ENCODE peak calls at places on chromosome 21, in five cellular contexts. One of them, this sample, is unnamed.

GRCh38 chr21:45293726-45294401 is 6.2 kb upstream of the POFUT2 start:
- DNase-seq in GM19239: no peak
- DNase-seq in cardiac fibroblast: no peak
- DNase-seq in amniotic stem cell: no peak
- DNase-seq in GM03348: no peak
- DNase-seq in this sample: no peak

GRCh38 chr21:44505673-44506278 is 34.2 kb downstream of the KRTAP10-1 start:
- DNase-seq in GM19239: no peak
- DNase-seq in cardiac fibroblast: no peak
- DNase-seq in amniotic stem cell: no peak
- DNase-seq in GM03348: no peak
- DNase-seq in this sample: no peak

GRCh38 chr21:44653656-44654575 is 543 bp downstream of the KRTAP12-4 start:
- DNase-seq in GM19239: no peak
- DNase-seq in cardiac fibroblast: no peak
- DNase-seq in amniotic stem cell: no peak
- DNase-seq in GM03348: no peak
- DNase-seq in this sample: no peak

GRCh38 chr21:34989337-34990151 is 59.6 kb downstream of the RUNX1 start:
- DNase-seq in GM19239: no peak
- DNase-seq in cardiac fibroblast: no peak
- DNase-seq in amniotic stem cell: no peak
- DNase-seq in GM03348: no peak
- DNase-seq in this sample: no peak

GRCh38 chr21:35273331-35273730 is 224.2 kb upstream of the RUNX1 start:
- DNase-seq in GM19239: no peak
- DNase-seq in cardiac fibroblast: no peak
- DNase-seq in amniotic stem cell: no peak
- DNase-seq in GM03348: no peak
- DNase-seq in this sample: no peak

GRCh38 chr21:34669149-34669879 is 520 bp downstream of the CLIC6 start:
- DNase-seq in GM19239: no peak
- DNase-seq in cardiac fibroblast: no peak
- DNase-seq in amniotic stem cell: no peak
- DNase-seq in GM03348: peak; percentile 23
- DNase-seq in this sample: no peak

GRCh38 chr21:39660596-39660995 is 47.9 kb downstream of the B3GALT5 start:
- DNase-seq in GM19239: no peak
- DNase-seq in cardiac fibroblast: peak; percentile 48
- DNase-seq in amniotic stem cell: peak; percentile 62
- DNase-seq in GM03348: peak; percentile 83
- DNase-seq in this sample: peak; percentile 65

GRCh38 chr21:42031816-42032215 is 21.7 kb upstream of the ZBTB21 start:
- DNase-seq in GM19239: no peak
- DNase-seq in cardiac fibroblast: no peak
- DNase-seq in amniotic stem cell: no peak
- DNase-seq in GM03348: no peak
- DNase-seq in this sample: no peak

GRCh38 chr21:44892536-44893277 is 19.2 kb upstream of the PTTG1IP start:
- DNase-seq in GM19239: peak; percentile 84
- DNase-seq in cardiac fibroblast: peak; percentile 65
- DNase-seq in amniotic stem cell: no peak
- DNase-seq in GM03348: peak; percentile 86
- DNase-seq in this sample: no peak

This sample was measured in HFF-Myc.